ENCODE peak calls at places on chromosome 16, in ten cellular contexts. C is ovary, Q is heart right ventricle, Y is lower lobe of right lung, T is K562, I is HepG2, N is psoas muscle, K is SK-N-SH, O is hepatocyte, B is ascending aorta. U is an unnamed sample. For H3K4me1, the result is how much of the 10 kb centered on the place peaks cover.

GRCh38 chr16:79712273-79712672 is 111.7 kb upstream of the MAF start:
- DNase-seq in T (no peak), C (no peak), Y (no peak), B (no peak), N (no peak), K (no peak), O (peak), I (no peak), Q (no peak), U (no peak)

GRCh38 chr16:2178321-2179106 is 17.9 kb downstream of the CASKIN1 start:
- DNase-seq in I (no peak), Q (no peak), C (no peak), N (no peak), Y (no peak), K (peak), B (no peak), T (peak), O (no peak), U (no peak)

GRCh38 chr16:14202697-14203096 is 131.6 kb downstream of the MRTFB start:
- DNase-seq in I (peak), T (no peak), K (peak), Y (no peak), B (no peak), N (no peak), Q (no peak), C (no peak), O (peak), U (no peak)

GRCh38 chr16:69937465-69937951 is 13.6 kb upstream of the CLEC18A start:
- DNase-seq in K (peak), N (no peak), Y (peak), Q (no peak), I (peak), C (no peak), T (peak), O (peak), B (no peak), U (no peak)

GRCh38 chr16:79602615-79603014 is 2.1 kb upstream of the MAF start:
- DNase-seq in I (no peak), Q (no peak), B (no peak), Y (no peak), K (no peak), T (no peak), C (no peak), N (no peak), O (peak), U (no peak)

GRCh38 chr16:67965668-67966548 is 2.5 kb downstream of the SLC12A4 start:
- DNase-seq in K (no peak), Y (no peak), C (no peak), Q (no peak), N (no peak), B (no peak), I (peak), O (no peak), T (no peak), U (no peak)

GRCh38 chr16:13435873-13436474 is 484.0 kb upstream of the ERCC4 start:
- DNase-seq in N (no peak), Y (no peak), Q (no peak), I (no peak), C (no peak), B (no peak), O (peak), T (peak), K (no peak), U (no peak)

GRCh38 chr16:66714659-66715307 is 18.2 kb upstream of the CMTM4 start:
- DNase-seq in B (no peak), O (peak), K (peak), I (no peak), Y (no peak), Q (no peak), N (no peak), C (no peak), T (no peak), U (no peak)

GRCh38 chr16:71479420-71479819 is 9.7 kb downstream of the ZNF19 start:
- DNase-seq in Y (no peak), K (peak), I (peak), T (peak), N (no peak), O (peak), B (no peak), Q (no peak), C (no peak), U (no peak)

GRCh38 chr16:53546988-53547391 is 44.0 kb upstream of the AKTIP start:
- DNase-seq in N (no peak), C (no peak), B (no peak), Q (no peak), I (peak), O (peak), Y (no peak), T (peak), K (no peak), U (no peak)

GRCh38 chr16:57601801-57602478 is 26.5 kb upstream of the ADGRG1 start:
- DNase-seq in I (no peak), Q (no peak), N (no peak), B (no peak), Y (no peak), K (no peak), T (peak), O (no peak), C (no peak), U (no peak)

GRCh38 chr16:82639666-82640336 is 13.0 kb downstream of the CDH13 start:
- DNase-seq in C (no peak), B (no peak), O (peak), N (peak), K (peak), I (peak), Q (peak), Y (peak), T (peak), U (peak)

GRCh38 chr16:3797904-3798811 is 80.8 kb upstream of the TRAP1 start:
- DNase-seq in O (no peak), Y (no peak), I (no peak), Q (no peak), C (no peak), N (no peak), T (peak), K (no peak), B (no peak), U (no peak)

GRCh38 chr16:7744546-7745294 is 412.1 kb downstream of the RBFOX1 start:
- DNase-seq in N (no peak), T (no peak), K (no peak), O (no peak), B (no peak), I (no peak), Y (no peak), C (no peak), Q (no peak), U (no peak)

GRCh38 chr16:50932348-50932916 is 190.5 kb downstream of the CYLD start:
- DNase-seq in Q (no peak), Y (no peak), N (no peak), O (no peak), K (no peak), B (no peak), I (no peak), T (no peak), C (no peak), U (no peak)

GRCh38 chr16:83781-84615 is 6.0 kb downstream of the MPG start:
- DNase-seq in N (no peak), Q (no peak), K (no peak), Y (no peak), I (no peak), C (no peak), T (no peak), B (no peak), O (no peak), U (no peak)

GRCh38 chr16:75226550-75227360 is 8.0 kb downstream of the CTRB1 start:
- DNase-seq in O (no peak), T (no peak), B (no peak), I (no peak), C (no peak), K (no peak), Q (no peak), N (peak), Y (no peak), U (no peak)

GRCh38 chr16:56145369-56145768 is 45.9 kb upstream of the GNAO1 start:
- DNase-seq in B (no peak), T (no peak), Y (no peak), Q (no peak), C (no peak), O (peak), N (no peak), K (no peak), I (no peak), U (no peak)

GRCh38 chr16:75027520-75028300 is 28.9 kb downstream of the ZNRF1 start:
- DNase-seq in K (no peak), B (no peak), O (no peak), I (no peak), N (no peak), C (no peak), T (no peak), Q (no peak), Y (no peak), U (no peak)

GRCh38 chr16:70270176-70270575 is 18.4 kb upstream of the EXOSC6 start:
- DNase-seq in B (no peak), Y (no peak), O (no peak), N (no peak), Q (no peak), I (no peak), C (no peak), K (no peak), T (no peak), U (no peak)

GRCh38 chr16:28157768-28158535 is 53.8 kb downstream of the XPO6 start:
- DNase-seq in Y (no peak), Q (no peak), I (no peak), K (no peak), T (no peak), C (no peak), O (no peak), B (no peak), N (no peak), U (no peak)

GRCh38 chr16:67258160-67258835 is 9.5 kb downstream of the SLC9A5 start:
- DNase-seq in I (no peak), Y (peak), Q (no peak), K (no peak), N (peak), T (no peak), C (no peak), O (no peak), B (no peak), U (no peak)

GRCh38 chr16:84233748-84234147 is 6.1 kb downstream of the KCNG4 start:
- DNase-seq in B (no peak), T (no peak), C (no peak), O (no peak), K (no peak), Q (no peak), N (no peak), I (no peak), Y (no peak), U (no peak)

GRCh38 chr16:87918314-87918713 is 18.0 kb downstream of the CA5A start:
- DNase-seq in O (no peak), I (no peak), N (peak), K (no peak), T (no peak), C (peak), B (peak), Y (no peak), Q (no peak), U (no peak)

GRCh38 chr16:86510465-86511261 is at the start of gene FOXF1:
- DNase-seq in O (no peak), Y (no peak), T (no peak), B (no peak), N (peak), Q (no peak), C (no peak), K (no peak), I (no peak), U (no peak)

GRCh38 chr16:68786685-68787418 is 49.8 kb downstream of the CDH1 start:
- DNase-seq in T (no peak), I (peak), C (peak), O (peak), N (no peak), Q (no peak), K (no peak), B (no peak), Y (no peak), U (no peak)

GRCh38 chr16:81632392-81633146 is 146.5 kb upstream of the PLCG2 start:
- DNase-seq in C (no peak), T (peak), I (no peak), Q (no peak), Y (peak), O (peak), B (peak), K (no peak), N (no peak), U (no peak)

GRCh38 chr16:30948956-30949654 is at the start of gene ORAI3:
- DNase-seq in O (peak), N (peak), Q (peak), C (peak), I (no peak), B (no peak), Y (peak), T (peak), K (peak), U (peak)

GRCh38 chr16:87652799-87653198 is 50.5 kb downstream of the JPH3 start:
- DNase-seq in Q (no peak), B (no peak), K (no peak), Y (no peak), C (no peak), I (no peak), T (no peak), N (no peak), O (no peak), U (no peak)

GRCh38 chr16:80527297-80527696 is 13.5 kb upstream of the DYNLRB2 start:
- DNase-seq in K (peak), Y (no peak), Q (no peak), O (peak), N (no peak), I (peak), C (no peak), T (peak), B (no peak), U (no peak)

GRCh38 chr16:69131167-69131748 is 1.1 kb downstream of the CHTF8 start:
- DNase-seq in N (no peak), Y (no peak), K (peak), T (peak), B (no peak), Q (peak), O (peak), I (no peak), C (no peak), U (peak)

GRCh38 chr16:72960101-72960500 is 87.8 kb downstream of the ZFHX3 start:
- DNase-seq in K (no peak), Y (no peak), B (no peak), N (no peak), O (no peak), Q (no peak), T (no peak), I (no peak), C (no peak), U (no peak)
- TF ChIP-seq CTCF in K (no peak), Y (no peak), B (no peak), N (no peak), O (no peak), Q (no peak), T (no peak), I (no peak), C (no peak), U (no peak)

GRCh38 chr16:85333337-85333736 is 221.1 kb upstream of the CIBAR2 start:
- DNase-seq in N (no peak), O (no peak), B (no peak), I (no peak), K (no peak), C (no peak), T (no peak), Q (no peak), Y (no peak), U (no peak)
- H3K4me1 ChIP-seq in N (under half), O (half or more), B (under half), I (half or more), K (half or more), C (under half), T (half or more), Q (under half), Y (under half), U (under half)

DNA sequence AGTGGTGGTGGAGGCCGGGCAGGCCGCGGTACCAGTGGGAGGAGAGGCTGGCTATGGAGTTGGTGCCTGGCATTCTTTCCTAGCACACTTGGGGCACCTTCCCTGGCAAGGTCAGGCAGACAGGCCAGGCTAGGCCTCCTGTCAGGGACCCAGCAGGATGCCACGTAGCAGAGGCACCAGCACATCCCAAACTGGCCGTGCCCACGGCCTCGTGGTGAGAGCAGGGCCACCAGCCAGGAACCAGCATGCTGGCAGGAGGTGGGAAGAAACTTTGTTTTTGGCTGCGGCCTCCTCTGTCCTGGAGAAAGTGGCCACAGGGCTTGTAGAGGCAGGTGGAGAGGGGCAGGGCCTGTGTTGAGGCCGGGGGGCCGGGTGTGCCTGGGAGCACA is 57.6 kb upstream of the CBFA2T3 start:
- DNase-seq in I (no peak), O (no peak), B (no peak), Y (peak), T (no peak), Q (no peak), N (no peak), K (no peak), C (no peak), U (no peak)
- H3K4me3 ChIP-seq in I (no peak), O (no peak), B (no peak), Y (no peak), T (no peak), Q (no peak), N (no peak), K (no peak), C (no peak), U (no peak)

GRCh38 chr16:12271006-12271405 is 294.5 kb downstream of the SNX29 start:
- DNase-seq in T (peak), Y (no peak), O (peak), N (no peak), B (no peak), Q (no peak), I (peak), K (no peak), C (no peak), U (no peak)
- TF ChIP-seq CTCF in T (peak), Y (peak), O (peak), N (peak), B (no peak), Q (peak), I (peak), K (peak), C (no peak), U (peak)